ENCODE peak calls at places on chromosomes 16 and 17, in ten cellular contexts. C, Y, L, V, D, N, G, R, Q and X are unnamed samples.

GRCh38 chr17:6546069-6546718 is 10.2 kb downstream of the PITPNM3 start:
- DNase-seq in C (peak), Y (no peak), L (peak), V (no peak), D (no peak), N (no peak), G (no peak), R (no peak), Q (peak), X (no peak)

GRCh38 chr17:57284583-57284982 is 28.3 kb downstream of the MSI2 start:
- DNase-seq in C (no peak), Y (peak), L (no peak), V (no peak), D (no peak), N (no peak), G (no peak), R (no peak), Q (no peak), X (no peak)

GRCh38 chr16:59698341-59698979 is 964.3 kb upstream of the GOT2 start:
- DNase-seq in C (peak), Y (no peak), L (no peak), V (no peak), D (no peak), N (no peak), G (no peak), R (no peak), Q (peak), X (peak)

GRCh38 chr16:68085259-68086071 is at the start of gene NFATC3:
- DNase-seq in C (peak), Y (peak), L (no peak), V (peak), D (peak), N (peak), G (peak), R (peak), Q (peak), X (peak)

GRCh38 chr17:4900231-4901107 is 1.1 kb downstream of the C17orf107 start:
- DNase-seq in C (no peak), Y (peak), L (no peak), V (no peak), D (no peak), N (peak), G (peak), R (no peak), Q (no peak), X (no peak)

GRCh38 chr16:4115209-4115940 is 867 bp downstream of the ADCY9 start:
- DNase-seq in C (peak), Y (peak), L (no peak), V (no peak), D (peak), N (peak), G (peak), R (peak), Q (peak), X (peak)

GRCh38 chr16:19837331-19837943 is 47.2 kb downstream of the GPRC5B start:
- DNase-seq in C (peak), Y (no peak), L (no peak), V (no peak), D (no peak), N (no peak), G (no peak), R (no peak), Q (no peak), X (peak)

GRCh38 chr17:345992-346785 is 6.4 kb downstream of the RPH3AL start:
- DNase-seq in C (peak), Y (no peak), L (no peak), V (no peak), D (no peak), N (no peak), G (no peak), R (no peak), Q (no peak), X (no peak)

GRCh38 chr17:27572665-27573064 is 58.3 kb upstream of the LGALS9 start:
- DNase-seq in C (no peak), Y (no peak), L (no peak), V (no peak), D (no peak), N (no peak), G (no peak), R (no peak), Q (no peak), X (no peak)

GRCh38 chr16:31301708-31302400 is 42.1 kb downstream of the ITGAM start:
- DNase-seq in C (peak), Y (no peak), L (no peak), V (peak), D (no peak), N (no peak), G (no peak), R (no peak), Q (peak), X (no peak)

GRCh38 chr16:9308300-9309209 is 217.1 kb downstream of the HAPSTR1 start:
- DNase-seq in C (no peak), Y (no peak), L (no peak), V (no peak), D (no peak), N (no peak), G (peak), R (peak), Q (no peak), X (no peak)

GRCh38 chr17:41910701-41911391 is 7.9 kb downstream of the ACLY start:
- DNase-seq in C (no peak), Y (no peak), L (no peak), V (no peak), D (no peak), N (no peak), G (no peak), R (no peak), Q (peak), X (peak)

GRCh38 chr17:66835476-66835875 is 559 bp downstream of the CACNG5 start:
- DNase-seq in C (no peak), Y (no peak), L (no peak), V (no peak), D (no peak), N (no peak), G (no peak), R (no peak), Q (no peak), X (peak)

GRCh38 chr17:45405250-45406086 is 27.2 kb downstream of the ARHGAP27 start:
- DNase-seq in C (no peak), Y (no peak), L (no peak), V (no peak), D (no peak), N (no peak), G (peak), R (no peak), Q (peak), X (peak)

GRCh38 chr16:3170440-3171180 is 17.4 kb upstream of the OR1F1 start:
- DNase-seq in C (no peak), Y (no peak), L (no peak), V (no peak), D (no peak), N (no peak), G (no peak), R (no peak), Q (no peak), X (no peak)

GRCh38 chr16:53091508-53092211 is 36.9 kb downstream of the CHD9 start:
- DNase-seq in C (peak), Y (no peak), L (peak), V (peak), D (peak), N (peak), G (peak), R (no peak), Q (peak), X (no peak)

GRCh38 chr16:72434159-72434558 is 262.2 kb upstream of the PMFBP1 start:
- DNase-seq in C (peak), Y (no peak), L (no peak), V (no peak), D (no peak), N (no peak), G (no peak), R (no peak), Q (peak), X (no peak)

GRCh38 chr17:17921192-17922082 is 50.8 kb downstream of the TOM1L2 start:
- DNase-seq in C (peak), Y (no peak), L (no peak), V (no peak), D (peak), N (no peak), G (no peak), R (no peak), Q (peak), X (peak)

GRCh38 chr16:22181843-22182242 is 19.5 kb downstream of the SDR42E2 start:
- DNase-seq in C (no peak), Y (no peak), L (no peak), V (no peak), D (no peak), N (no peak), G (no peak), R (no peak), Q (no peak), X (no peak)

GRCh38 chr16:17448640-17449638 is 21.8 kb downstream of the XYLT1 start:
- DNase-seq in C (peak), Y (peak), L (no peak), V (peak), D (peak), N (no peak), G (no peak), R (no peak), Q (no peak), X (no peak)

GRCh38 chr16:75219838-75220237 is 1.1 kb downstream of the CTRB1 start:
- DNase-seq in C (no peak), Y (peak), L (no peak), V (no peak), D (no peak), N (no peak), G (no peak), R (no peak), Q (no peak), X (no peak)

GRCh38 chr17:77882481-77883212 is 75.9 kb upstream of the TNRC6C start:
- DNase-seq in C (peak), Y (peak), L (peak), V (peak), D (peak), N (peak), G (peak), R (no peak), Q (peak), X (peak)

GRCh38 chr16:67931712-67932461 is at the start of gene CTRL:
- DNase-seq in C (no peak), Y (no peak), L (no peak), V (no peak), D (no peak), N (no peak), G (no peak), R (no peak), Q (no peak), X (no peak)

GRCh38 chr16:28984619-28985135 is at the start of gene LAT:
- DNase-seq in C (no peak), Y (peak), L (no peak), V (no peak), D (no peak), N (peak), G (peak), R (no peak), Q (no peak), X (no peak)

GRCh38 chr17:59426031-59426430 is 94.6 kb downstream of the YPEL2 start:
- DNase-seq in C (no peak), Y (no peak), L (no peak), V (no peak), D (no peak), N (no peak), G (no peak), R (no peak), Q (no peak), X (no peak)
- H3K27ac ChIP-seq in C (no peak), Y (no peak), L (no peak), V (peak), D (peak), N (peak), G (peak), R (peak), Q (peak), X (no peak)

DNA sequence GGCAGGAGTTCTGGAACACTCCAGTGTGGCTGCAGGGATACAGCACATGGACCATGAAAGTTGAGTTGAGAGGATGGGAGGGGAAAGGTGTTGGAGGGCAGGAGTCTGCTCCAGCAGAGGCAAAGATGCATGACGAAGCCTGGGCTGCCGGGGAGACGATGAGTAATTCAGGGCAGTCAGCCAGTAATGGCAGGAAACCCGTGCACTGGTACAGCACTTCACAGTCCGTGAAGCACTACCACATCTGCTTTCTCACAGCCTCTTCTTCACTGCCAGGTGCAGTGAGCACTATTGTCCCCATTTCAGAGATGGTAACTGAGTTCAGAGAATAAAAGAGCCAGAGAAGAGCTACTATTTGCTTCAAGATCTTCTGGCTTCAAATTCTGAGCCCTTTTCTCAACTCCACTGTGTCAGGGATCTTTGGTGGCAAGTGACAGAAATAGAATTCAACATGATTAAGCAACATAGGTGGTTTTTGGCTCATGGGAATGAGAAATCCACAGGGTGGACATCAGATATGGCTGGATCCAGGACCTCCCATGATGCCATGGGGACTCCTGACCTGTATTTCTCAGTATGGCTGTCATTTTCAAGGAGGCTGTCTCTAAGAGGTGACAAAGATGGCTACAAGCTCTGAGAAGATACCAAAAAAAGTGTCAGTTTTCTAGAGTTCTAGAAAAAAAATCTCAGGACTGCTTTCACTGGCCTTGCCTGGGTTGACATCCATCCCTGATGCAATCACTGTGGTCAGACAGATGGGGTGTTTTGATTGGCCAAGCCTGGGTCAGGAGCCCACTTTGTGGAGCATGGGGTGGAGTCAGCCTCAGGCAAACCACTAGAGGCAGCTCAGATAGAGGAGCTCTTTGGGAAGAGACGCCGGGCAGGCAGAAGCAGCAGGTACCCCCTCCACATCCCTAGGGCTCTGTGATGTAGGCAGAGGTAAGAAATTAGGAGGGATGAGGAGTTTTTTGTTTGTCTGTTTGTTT is 24.7 kb downstream of the IL21R start:
- DNase-seq in C (peak), Y (peak), L (peak), V (peak), D (peak), N (peak), G (peak), R (no peak), Q (peak), X (no peak)
- H3K4me3 ChIP-seq in C (no peak), Y (no peak), L (peak), V (no peak), D (no peak), N (no peak), G (no peak), R (no peak), Q (no peak), X (no peak)

DNA sequence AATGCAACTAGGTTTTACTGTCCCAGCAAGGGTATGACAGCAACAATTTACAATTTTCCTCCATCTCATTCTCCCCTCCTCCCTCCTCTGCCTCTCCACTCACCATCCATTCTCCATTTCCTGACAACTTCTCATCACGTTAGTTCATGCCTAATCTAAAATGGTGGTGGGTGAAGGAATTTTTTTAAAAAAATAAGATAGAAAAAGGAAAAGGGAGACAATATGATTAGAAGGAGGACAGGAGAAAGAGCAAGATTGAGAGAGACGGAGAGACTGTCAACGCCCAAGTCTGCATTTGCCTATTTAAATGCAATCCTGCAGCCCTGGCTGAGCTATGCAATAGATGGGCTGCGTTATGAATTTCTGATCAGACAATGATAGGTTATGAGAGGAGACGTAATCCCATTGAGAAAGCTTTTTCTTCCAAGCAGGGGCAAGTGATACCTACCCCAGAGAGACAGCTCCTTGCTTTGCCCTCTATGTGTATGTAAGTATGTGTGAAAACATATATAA is 380.6 kb upstream of the PSMD7 start:
- DNase-seq in C (no peak), Y (no peak), L (no peak), V (no peak), D (no peak), N (no peak), G (no peak), R (no peak), Q (no peak), X (no peak)
- H3K27ac ChIP-seq in C (no peak), Y (no peak), L (no peak), V (no peak), D (no peak), N (no peak), G (no peak), R (no peak), Q (no peak), X (no peak)

GRCh38 chr16:1101573-1102332 is 5.7 kb upstream of the C1QTNF8 start:
- DNase-seq in C (no peak), Y (no peak), L (no peak), V (no peak), D (no peak), N (no peak), G (no peak), R (no peak), Q (no peak), X (no peak)

GRCh38 chr16:1100084-1100800 is 4.2 kb upstream of the C1QTNF8 start:
- DNase-seq in C (no peak), Y (no peak), L (no peak), V (no peak), D (no peak), N (no peak), G (peak), R (no peak), Q (no peak), X (no peak)

GRCh38 chr16:1099224-1100083 is 3.4 kb upstream of the C1QTNF8 start:
- DNase-seq in C (peak), Y (no peak), L (no peak), V (no peak), D (no peak), N (no peak), G (no peak), R (no peak), Q (no peak), X (no peak)

GRCh38 chr16:1102333-1102700 is 6.3 kb upstream of the C1QTNF8 start:
- DNase-seq in C (no peak), Y (no peak), L (no peak), V (no peak), D (no peak), N (no peak), G (no peak), R (no peak), Q (no peak), X (no peak)

DNA sequence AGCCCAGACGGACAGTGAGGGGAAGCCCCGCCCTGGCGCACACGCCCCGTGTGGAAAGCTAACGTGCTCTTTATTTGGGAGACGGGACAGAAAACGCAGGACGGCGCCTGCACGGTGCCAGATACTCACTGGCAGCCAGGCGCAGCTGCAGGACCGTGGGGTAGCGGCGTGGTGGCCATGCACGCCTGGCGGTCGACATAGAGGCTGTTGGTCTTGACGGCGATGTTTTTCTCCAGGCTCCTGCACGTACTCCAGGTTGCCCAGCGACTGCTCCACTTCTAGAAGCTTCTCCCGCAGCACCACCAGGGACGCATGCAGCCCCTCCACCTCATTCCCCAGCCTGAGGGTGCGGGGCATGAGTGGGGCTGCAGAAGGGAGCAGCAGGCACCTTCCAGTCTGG is 5.1 kb upstream of the C1QTNF8 start:
- DNase-seq in C (no peak), Y (no peak), L (no peak), V (no peak), D (no peak), N (no peak), G (no peak), R (no peak), Q (no peak), X (no peak)
- H3K4me3 ChIP-seq in C (no peak), Y (no peak), L (no peak), V (no peak), D (no peak), N (no peak), G (no peak), R (no peak), Q (no peak), X (no peak)

DNA sequence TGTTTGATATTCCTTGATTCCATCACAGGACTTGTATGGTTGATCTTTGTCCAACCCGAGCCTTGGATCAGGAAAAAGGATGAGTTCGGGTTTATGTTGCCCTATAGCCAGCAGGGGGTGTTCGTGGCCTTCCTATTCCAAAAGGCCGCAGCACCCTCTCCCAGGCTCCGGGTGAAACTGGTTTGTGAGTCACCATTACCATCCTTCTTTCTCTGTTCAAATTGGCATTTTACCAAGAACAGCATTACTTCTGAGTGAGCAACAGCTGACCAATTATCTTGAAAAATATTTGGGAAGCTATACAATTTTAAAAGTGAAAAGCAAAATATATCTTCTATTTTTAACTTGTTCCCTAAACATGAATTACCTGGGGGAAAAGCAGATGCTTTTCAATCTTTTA is 24.3 kb upstream of the KRT20 start:
- DNase-seq in C (peak), Y (peak), L (no peak), V (peak), D (peak), N (peak), G (peak), R (peak), Q (peak), X (peak)
- H3K27ac ChIP-seq in C (no peak), Y (no peak), L (no peak), V (peak), D (no peak), N (no peak), G (no peak), R (peak), Q (no peak), X (no peak)

DNA sequence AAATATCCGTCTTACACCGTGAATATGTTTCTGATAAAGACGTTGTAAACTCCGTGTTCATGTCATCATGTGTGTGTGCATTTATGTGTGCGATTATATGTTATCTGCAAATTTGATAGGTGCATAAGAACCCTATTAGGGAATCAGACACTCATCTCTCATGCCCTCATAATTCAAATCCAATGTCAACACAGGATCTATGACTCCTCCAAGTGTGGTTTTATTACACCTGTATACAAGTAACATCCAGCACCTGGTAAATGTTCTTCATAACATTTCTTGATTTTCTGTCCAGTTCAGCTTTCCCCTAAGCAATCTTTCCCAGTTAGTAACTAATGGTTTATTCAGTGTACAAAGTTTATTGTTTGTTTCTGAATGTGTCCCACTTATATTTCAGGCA is 681.9 kb downstream of the CDH11 start:
- DNase-seq in C (no peak), Y (no peak), L (no peak), V (no peak), D (no peak), N (no peak), G (no peak), R (no peak), Q (no peak), X (no peak)
- H3K4me3 ChIP-seq in C (no peak), Y (no peak), L (no peak), V (no peak), D (no peak), N (no peak), G (no peak), R (no peak), Q (no peak), X (no peak)